ENCODE peak calls at places on chromosome 20, in four cellular contexts. One of them, this sample, is unnamed.

GRCh38 chr20:58579069-58579818 is 64.0 kb upstream of the APCDD1L start:
- DNase-seq in esophagus squamous epithelium: no peak
- DNase-seq in stomach: no peak
- DNase-seq in tibial nerve: no peak
- DNase-seq in this sample: no peak

GRCh38 chr20:12053348-12053747 is 135.7 kb downstream of the BTBD3 start:
- DNase-seq in esophagus squamous epithelium: no peak
- DNase-seq in stomach: no peak
- DNase-seq in tibial nerve: no peak
- DNase-seq in this sample: peak; percentile 23

GRCh38 chr20:62281161-62281933 is 21.4 kb upstream of the ADRM1 start:
- DNase-seq in esophagus squamous epithelium: no peak
- DNase-seq in stomach: no peak
- DNase-seq in tibial nerve: no peak
- DNase-seq in this sample: no peak

GRCh38 chr20:47917549-47918070 is 132.3 kb upstream of the SULF2 start:
- DNase-seq in esophagus squamous epithelium: no peak
- DNase-seq in stomach: no peak
- DNase-seq in tibial nerve: no peak
- DNase-seq in this sample: no peak

GRCh38 chr20:41363601-41364000 is 3.0 kb downstream of the EMILIN3 start:
- DNase-seq in esophagus squamous epithelium: no peak
- DNase-seq in stomach: no peak
- DNase-seq in tibial nerve: no peak
- DNase-seq in this sample: no peak

GRCh38 chr20:5030348-5031205 is 29.3 kb upstream of the SLC23A2 start:
- DNase-seq in esophagus squamous epithelium: no peak
- DNase-seq in stomach: no peak
- DNase-seq in tibial nerve: peak; percentile 7
- DNase-seq in this sample: no peak

GRCh38 chr20:49811825-49812462 is 684 bp upstream of the SLC9A8 start:
- DNase-seq in esophagus squamous epithelium: no peak
- DNase-seq in stomach: no peak
- DNase-seq in tibial nerve: no peak
- DNase-seq in this sample: no peak

GRCh38 chr20:7818477-7818876 is 121.8 kb downstream of the HAO1 start:
- DNase-seq in esophagus squamous epithelium: no peak
- DNase-seq in stomach: no peak
- DNase-seq in tibial nerve: no peak
- DNase-seq in this sample: no peak

GRCh38 chr20:25563876-25564275 is 21.5 kb downstream of the NINL start:
- DNase-seq in esophagus squamous epithelium: no peak
- DNase-seq in stomach: no peak
- DNase-seq in tibial nerve: no peak
- DNase-seq in this sample: no peak

GRCh38 chr20:50039706-50040431 is 57.1 kb downstream of the SNAI1 start:
- DNase-seq in esophagus squamous epithelium: no peak
- DNase-seq in stomach: no peak
- DNase-seq in tibial nerve: no peak
- DNase-seq in this sample: no peak

GRCh38 chr20:20780127-20780822 is 67.8 kb upstream of the RALGAPA2 start:
- DNase-seq in esophagus squamous epithelium: no peak
- DNase-seq in stomach: peak; percentile 86
- DNase-seq in tibial nerve: peak; percentile 85
- DNase-seq in this sample: peak; percentile 21

GRCh38 chr20:52783769-52784168 is 188.4 kb upstream of the TSHZ2 start:
- DNase-seq in esophagus squamous epithelium: no peak
- DNase-seq in stomach: no peak
- DNase-seq in tibial nerve: no peak
- DNase-seq in this sample: peak; percentile 30

GRCh38 chr20:3758566-3758965 is 9.0 kb downstream of the ADISSP start:
- DNase-seq in esophagus squamous epithelium: no peak
- DNase-seq in stomach: no peak
- DNase-seq in tibial nerve: no peak
- DNase-seq in this sample: no peak

GRCh38 chr20:60332523-60332922 is 374.3 kb downstream of the CDH26 start:
- DNase-seq in esophagus squamous epithelium: no peak
- DNase-seq in stomach: no peak
- DNase-seq in tibial nerve: no peak
- DNase-seq in this sample: no peak
- TF ChIP-seq POLR2A in esophagus squamous epithelium: no peak
- TF ChIP-seq POLR2A in stomach: no peak
- TF ChIP-seq POLR2A in tibial nerve: no peak
- TF ChIP-seq POLR2A in this sample: no peak

DNA sequence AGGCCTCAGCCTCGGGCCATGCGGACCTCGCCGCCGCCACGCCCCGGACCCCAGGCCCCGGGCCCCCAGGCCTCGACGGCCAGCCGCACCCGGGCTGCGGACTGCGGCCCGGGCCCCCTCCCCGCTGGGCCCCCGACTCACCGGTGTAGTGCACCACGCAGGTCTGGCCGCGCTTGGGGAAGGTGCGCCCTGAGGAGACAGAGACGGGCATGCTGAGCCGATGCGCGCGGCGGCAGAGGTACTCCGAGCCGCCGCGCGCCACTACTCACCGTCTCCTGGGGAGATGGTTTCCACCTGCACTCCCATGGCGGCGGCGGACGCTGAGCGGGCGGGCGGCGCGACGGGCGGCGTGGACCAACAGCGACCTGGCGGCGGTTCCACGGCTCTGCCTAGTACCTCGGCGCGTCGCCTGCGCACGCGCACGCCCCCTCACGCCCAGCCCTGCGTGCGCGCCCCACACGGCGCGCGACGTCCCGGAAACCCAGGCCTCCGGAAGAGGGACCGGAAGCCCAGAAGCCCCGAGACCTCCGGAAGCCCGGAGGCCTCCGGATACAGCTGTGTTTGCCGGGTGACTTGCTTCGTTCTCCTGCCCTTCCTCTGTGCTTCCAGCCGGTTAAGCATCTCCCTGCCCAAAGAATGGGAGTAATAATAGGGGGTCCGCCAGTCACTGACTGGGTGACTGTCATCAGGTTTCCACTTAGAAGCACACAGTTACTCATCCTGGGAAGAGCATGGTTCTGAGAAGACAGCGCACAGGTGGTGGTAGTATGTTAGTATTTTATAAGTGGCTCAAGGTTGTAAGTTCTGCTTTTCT is at the start of gene FKBP1A:
- DNase-seq in esophagus squamous epithelium: peak; percentile 64
- DNase-seq in stomach: peak; percentile 95
- DNase-seq in tibial nerve: peak; percentile 71
- DNase-seq in this sample: peak; percentile 94
- TF ChIP-seq POLR2A in esophagus squamous epithelium: peak; percentile 93
- TF ChIP-seq POLR2A in stomach: peak; percentile 40
- TF ChIP-seq POLR2A in tibial nerve: peak; percentile 71
- TF ChIP-seq POLR2A in this sample: peak; percentile 98

DNA sequence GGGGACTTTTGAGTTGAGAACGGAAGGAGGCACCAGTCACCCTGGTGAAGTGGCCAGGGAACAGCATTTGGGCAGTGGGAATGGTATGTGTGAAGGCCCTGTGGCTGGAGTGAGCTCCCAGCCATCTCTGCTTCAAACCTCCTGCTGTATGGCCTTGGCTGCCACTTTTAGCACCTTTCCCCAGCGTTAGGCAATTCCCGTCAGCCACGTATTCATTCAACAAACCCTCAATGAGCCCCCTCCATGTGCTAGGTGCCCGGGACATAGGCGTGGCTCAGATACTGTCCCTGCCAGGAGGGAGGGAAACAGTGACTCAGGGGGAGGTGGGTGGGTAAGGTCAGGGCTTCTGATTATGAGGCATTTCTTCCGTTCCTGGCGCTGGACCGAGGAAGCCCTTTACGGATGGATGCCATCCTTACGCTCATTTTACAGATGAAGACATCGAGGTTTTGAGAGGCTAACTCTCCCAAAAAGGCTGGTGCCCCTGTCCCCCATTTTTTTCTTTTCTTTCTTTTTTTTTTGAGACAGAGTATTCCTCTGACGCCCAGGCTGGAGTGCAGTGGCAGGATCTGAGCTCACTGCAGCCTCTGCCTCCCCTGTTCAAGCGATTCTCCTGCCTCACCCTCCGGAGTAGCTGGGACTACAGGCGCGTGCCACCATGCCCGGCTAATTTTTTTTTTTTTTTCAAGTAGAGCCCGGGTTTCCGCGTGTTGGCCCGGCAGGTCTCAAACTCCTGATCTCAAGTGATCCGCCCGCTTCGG is 37.5 kb downstream of the SRC start:
- DNase-seq in esophagus squamous epithelium: no peak
- DNase-seq in stomach: peak; percentile 48
- DNase-seq in tibial nerve: no peak
- DNase-seq in this sample: no peak
- TF ChIP-seq POLR2A in esophagus squamous epithelium: no peak
- TF ChIP-seq POLR2A in stomach: no peak
- TF ChIP-seq POLR2A in tibial nerve: no peak
- TF ChIP-seq POLR2A in this sample: no peak

DNA sequence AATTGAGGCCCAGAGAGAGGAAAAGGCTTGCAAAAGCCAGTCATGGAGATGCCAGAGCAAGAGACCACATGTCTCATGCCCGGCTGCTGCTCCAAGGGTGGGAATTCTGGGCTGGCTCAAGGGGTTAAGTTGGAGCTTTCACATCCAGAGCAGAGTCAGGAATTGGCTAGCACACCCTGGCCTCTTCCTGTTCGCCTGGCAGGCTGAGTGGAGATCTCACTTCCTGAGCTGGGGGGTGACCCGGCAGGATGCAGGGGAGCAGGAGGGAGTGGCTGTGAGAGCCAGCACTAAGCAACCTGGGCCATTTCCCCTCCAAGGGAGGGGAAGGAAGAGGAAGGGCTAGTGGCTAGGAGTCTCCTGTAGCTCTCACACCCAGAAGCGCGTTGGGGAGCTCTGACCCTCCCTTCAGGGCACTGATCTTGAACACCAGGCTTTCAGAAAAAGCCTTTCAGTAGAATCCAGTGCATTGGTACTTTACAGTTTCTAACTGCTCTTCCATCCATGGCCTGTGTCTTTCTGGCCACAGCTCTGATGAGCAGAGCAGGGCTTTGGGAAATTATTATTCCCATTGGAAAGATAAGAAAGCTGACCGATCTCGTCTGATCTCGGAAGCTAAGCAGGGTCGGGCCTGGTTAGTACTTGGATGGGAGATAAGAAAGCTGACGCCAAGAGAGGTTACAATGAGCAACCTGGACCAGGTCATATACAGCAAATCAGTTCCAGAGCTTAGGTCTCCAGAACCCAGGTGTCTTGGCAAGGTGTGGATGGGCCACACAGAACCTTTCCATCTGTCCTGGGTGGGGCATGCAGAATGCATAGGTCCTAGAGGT is 2.2 kb upstream of the CCM2L start:
- DNase-seq in esophagus squamous epithelium: no peak
- DNase-seq in stomach: no peak
- DNase-seq in tibial nerve: no peak
- DNase-seq in this sample: no peak
- TF ChIP-seq POLR2A in esophagus squamous epithelium: no peak
- TF ChIP-seq POLR2A in stomach: no peak
- TF ChIP-seq POLR2A in tibial nerve: no peak
- TF ChIP-seq POLR2A in this sample: no peak

This sample was measured in HepG2.